ENCODE peak calls at places on chromosome 11, in eight cellular contexts. G is CD4-positive, alpha-beta T cell; A is dorsolateral prefrontal cortex; V is epithelial cell of prostate; M is lower lobe of right lung; W is adrenal gland; N is coronary artery; P is uterus. E is an unnamed sample.
A peak's percentile ranks its signal among the peaks of the same experiment; 100 is the strongest.

GRCh38 chr11:126113515-126113957 is 50.9 kb upstream of the CDON start:
- DNase-seq in G (no peak), A (no peak), V (peak; percentile 88), M (peak; percentile 88), W (peak; percentile 94), N (peak; percentile 96), P (peak; percentile 88), E (no peak)

GRCh38 chr11:13667245-13667644 is 1.2 kb upstream of the FAR1 start:
- DNase-seq in G (no peak), A (no peak), V (no peak), M (no peak), W (no peak), N (no peak), P (no peak), E (no peak)

GRCh38 chr11:746289-747175 is 732 bp upstream of the TALDO1 start:
- DNase-seq in G (peak; percentile 32), A (peak; percentile 72), V (no peak), M (no peak), W (peak; percentile 45), N (peak; percentile 80), P (no peak), E (no peak)

GRCh38 chr11:130101661-130102060 is 32.0 kb downstream of the APLP2 start:
- DNase-seq in G (no peak), A (no peak), V (no peak), M (no peak), W (no peak), N (no peak), P (no peak), E (no peak)

GRCh38 chr11:109914809-109915653 is 178.2 kb upstream of the ZC3H12C start:
- DNase-seq in G (no peak), A (no peak), V (peak; percentile 3), M (no peak), W (no peak), N (no peak), P (no peak), E (no peak)

GRCh38 chr11:125457814-125458343 is 38.2 kb downstream of the FEZ1 start:
- DNase-seq in G (no peak), A (peak; percentile 85), V (no peak), M (no peak), W (peak; percentile 26), N (peak; percentile 87), P (peak; percentile 23), E (peak; percentile 79)

GRCh38 chr11:46416656-46417055 is 25.1 kb upstream of the CHRM4 start:
- DNase-seq in G (no peak), A (no peak), V (no peak), M (no peak), W (no peak), N (no peak), P (no peak), E (no peak)

GRCh38 chr11:129373489-129373953 is 2.1 kb upstream of the BARX2 start:
- DNase-seq in G (no peak), A (no peak), V (no peak), M (peak; percentile 21), W (no peak), N (no peak), P (no peak), E (no peak)

GRCh38 chr11:113184498-113184897 is 129.9 kb upstream of the TTC12 start:
- DNase-seq in G (no peak), A (no peak), V (peak; percentile 69), M (no peak), W (peak; percentile 78), N (no peak), P (no peak), E (no peak)

GRCh38 chr11:19410032-19410431 is 169.3 kb upstream of the E2F8 start:
- DNase-seq in G (no peak), A (no peak), V (no peak), M (no peak), W (no peak), N (peak; percentile 1), P (no peak), E (no peak)

GRCh38 chr11:1179641-1180040 is 21.9 kb downstream of the MUC5AC start:
- DNase-seq in G (no peak), A (no peak), V (no peak), M (peak; percentile 43), W (no peak), N (no peak), P (no peak), E (no peak)

GRCh38 chr11:125128450-125128849 is 17.0 kb upstream of the TMEM218 start:
- DNase-seq in G (no peak), A (no peak), V (no peak), M (no peak), W (no peak), N (no peak), P (no peak), E (no peak)

GRCh38 chr11:49995559-49995958 is 13.2 kb upstream of the OR4C12 start:
- DNase-seq in G (no peak), A (peak; percentile 48), V (peak; percentile 12), M (no peak), W (peak; percentile 64), N (no peak), P (no peak), E (no peak)

GRCh38 chr11:66159585-66159984 is 89.5 kb downstream of the PACS1 start:
- DNase-seq in G (no peak), A (no peak), V (no peak), M (no peak), W (no peak), N (no peak), P (no peak), E (no peak)

GRCh38 chr11:77346906-77347603 is 45.6 kb upstream of the GDPD4 start:
- DNase-seq in G (no peak), A (no peak), V (no peak), M (no peak), W (no peak), N (no peak), P (no peak), E (no peak)
- H3K27ac ChIP-seq in G (no peak overlapping the region), A (no peak overlapping the region), V (no peak overlapping the region), M (no peak overlapping the region), W (no peak overlapping the region), N (no peak overlapping the region), P (no peak overlapping the region), E (no peak overlapping the region)

DNA sequence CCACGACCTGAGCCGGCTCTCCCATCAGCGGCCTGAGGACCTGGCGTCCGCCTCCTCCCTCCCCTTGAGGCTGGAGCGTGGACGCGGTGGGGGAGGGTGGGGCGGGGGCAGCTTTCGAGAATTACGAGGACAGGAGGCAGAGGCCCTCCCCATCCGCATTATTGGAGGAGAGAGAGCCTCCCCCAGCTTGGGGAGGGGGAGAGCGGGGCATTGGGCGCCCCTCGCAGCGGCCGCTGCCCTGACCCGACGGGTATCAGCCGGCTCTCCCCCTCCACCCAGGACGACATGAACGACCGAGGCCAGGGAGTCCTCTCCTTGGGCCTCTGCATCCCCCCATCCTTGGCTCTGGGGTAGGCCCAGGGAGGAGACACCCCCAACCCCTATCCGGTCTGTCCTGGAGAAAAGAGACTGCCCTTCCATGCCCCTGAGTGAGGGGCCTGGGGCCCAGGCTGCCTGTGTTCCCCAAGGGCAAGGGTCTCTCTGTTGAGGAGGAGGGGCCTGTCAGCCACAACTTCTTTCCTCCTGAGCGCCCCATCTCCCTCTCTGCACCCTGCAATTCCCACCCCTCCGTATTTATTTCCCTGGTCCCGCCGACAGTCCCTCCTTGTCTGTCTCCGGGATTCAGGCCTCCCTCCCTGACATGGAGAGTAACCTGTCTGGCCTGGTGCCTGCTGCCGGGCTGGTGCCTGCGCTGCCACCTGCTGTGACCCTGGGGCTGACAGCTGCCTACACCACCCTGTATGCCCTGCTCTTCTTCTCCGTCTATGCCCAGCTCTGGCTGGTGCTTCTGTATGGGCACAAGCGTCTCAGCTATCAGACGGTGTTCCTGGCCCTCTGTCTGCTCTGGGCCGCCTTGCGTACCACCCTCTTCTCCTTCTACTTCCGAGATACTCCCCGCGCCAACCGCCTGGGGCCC is 495 bp downstream of the GPR137 start:
- DNase-seq in G (no peak), A (no peak), V (no peak), M (no peak), W (peak; percentile 49), N (no peak), P (no peak), E (no peak)
- H3K27ac ChIP-seq in G (peak overlapping the region; percentile 99), A (peak overlapping the region; percentile 96), V (peak overlapping the region; percentile 92), M (peak overlapping the region; percentile 93), W (peak overlapping the region; percentile 94), N (peak overlapping the region; percentile 97), P (peak overlapping the region; percentile 98), E (peak overlapping the region; percentile 93)

GRCh38 chr11:115477410-115477809 is 26.8 kb downstream of the CADM1 start:
- DNase-seq in G (no peak), A (no peak), V (no peak), M (no peak), W (no peak), N (no peak), P (no peak), E (no peak)
- H3K27ac ChIP-seq in G (no peak overlapping the region), A (no peak overlapping the region), V (no peak overlapping the region), M (no peak overlapping the region), W (no peak overlapping the region), N (no peak overlapping the region), P (no peak overlapping the region), E (no peak overlapping the region)

GRCh38 chr11:117774553-117774952 is 22.5 kb downstream of the DSCAML1 start:
- DNase-seq in G (no peak), A (no peak), V (no peak), M (no peak), W (no peak), N (no peak), P (no peak), E (no peak)
- H3K27ac ChIP-seq in G (no peak overlapping the region), A (no peak overlapping the region), V (no peak overlapping the region), M (no peak overlapping the region), W (no peak overlapping the region), N (no peak overlapping the region), P (no peak overlapping the region), E (no peak overlapping the region)

DNA sequence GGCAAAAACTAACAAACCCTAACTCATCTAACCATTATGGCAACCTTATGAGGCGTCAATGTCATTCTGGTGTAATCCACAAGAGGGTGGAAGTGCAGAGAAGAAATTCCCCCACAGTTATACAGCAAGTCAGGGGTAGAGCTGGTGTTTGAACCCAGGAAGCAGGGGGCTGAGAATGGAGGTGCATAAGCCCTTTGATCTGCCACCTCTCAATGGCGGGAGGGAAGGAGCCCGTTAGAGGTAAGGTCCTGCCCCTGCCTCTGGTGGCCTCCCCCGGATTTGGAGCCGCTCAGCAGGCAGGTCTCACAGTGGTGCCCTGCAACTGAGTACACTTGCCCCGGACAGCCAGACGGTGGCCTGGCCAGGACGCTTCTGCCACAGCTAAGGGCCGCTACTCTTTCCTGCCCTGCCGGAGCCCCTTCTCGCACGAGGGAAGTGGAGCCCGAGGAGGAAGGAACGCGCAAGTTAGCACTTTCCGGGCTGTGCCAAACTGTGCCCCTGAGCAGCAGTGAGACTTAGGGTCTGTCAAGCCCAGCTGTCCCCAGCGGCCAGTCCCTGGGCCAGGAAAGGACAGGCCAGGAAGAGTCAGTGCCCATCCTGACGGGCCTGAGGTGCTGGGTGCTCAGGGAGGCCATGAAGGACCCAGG is 1.1 kb downstream of the FXYD2 start:
- DNase-seq in G (peak; percentile 42), A (no peak), V (no peak), M (no peak), W (peak; percentile 21), N (peak; percentile 78), P (peak; percentile 29), E (no peak)
- H3K27ac ChIP-seq in G (no peak overlapping the region), A (no peak overlapping the region), V (no peak overlapping the region), M (peak overlapping the region; percentile 76), W (peak overlapping the region; percentile 86), N (peak overlapping the region; percentile 87), P (peak overlapping the region; percentile 75), E (no peak overlapping the region)

E was measured in substantia nigra.